ENCODE peak calls at places on chromosomes 1 and 21, in nine cellular contexts. D, Y, A, F, O, G, H, B and K are unnamed samples.

GRCh38 chr1:116375165-116375883 is 2.3 kb downstream of the ATP1A1 start:
- DNase-seq in Y (no peak), B (no peak), H (peak), F (no peak), O (no peak), G (no peak), A (no peak), D (no peak), K (no peak)

GRCh38 chr1:231410041-231410591 is 12.0 kb downstream of the EGLN1 start:
- DNase-seq in G (no peak), A (no peak), D (no peak), O (no peak), Y (no peak), H (peak), F (peak), B (no peak), K (no peak)

GRCh38 chr1:171740987-171741871 is 636 bp downstream of the VAMP4 start:
- DNase-seq in G (no peak), O (peak), F (peak), H (peak), D (peak), A (peak), B (peak), Y (peak), K (peak)

GRCh38 chr1:22751124-22751531 is 40.5 kb downstream of the EPHB2 start:
- DNase-seq in G (no peak), B (no peak), Y (peak), D (no peak), H (no peak), O (peak), A (no peak), F (no peak), K (no peak)

GRCh38 chr1:21843208-21843607 is 31.1 kb downstream of the LDLRAD2 start:
- DNase-seq in A (no peak), Y (no peak), H (no peak), O (no peak), G (no peak), B (no peak), D (no peak), F (no peak), K (no peak)

GRCh38 chr21:25708467-25709065 is 26.1 kb downstream of the ATP5PF start:
- DNase-seq in A (peak), F (peak), D (peak), G (no peak), O (peak), Y (peak), B (peak), H (peak), K (no peak)

GRCh38 chr1:178724386-178724733 is 684 bp upstream of the RALGPS2 start:
- DNase-seq in A (no peak), B (no peak), F (no peak), D (peak), Y (no peak), H (no peak), G (no peak), O (no peak), K (no peak)

GRCh38 chr1:156923565-156924477 is 3.4 kb downstream of the LRRC71 start:
- DNase-seq in G (no peak), B (no peak), F (no peak), O (no peak), D (no peak), A (no peak), Y (peak), H (no peak), K (no peak)

GRCh38 chr1:89273324-89273778 is 691 bp upstream of the GBP5 start:
- DNase-seq in H (no peak), G (no peak), Y (no peak), D (no peak), F (no peak), A (no peak), O (no peak), B (no peak), K (no peak)

GRCh38 chr1:83034846-83035245 is 964.1 kb downstream of the TTLL7 start:
- DNase-seq in F (no peak), Y (no peak), O (no peak), H (peak), G (no peak), B (no peak), A (no peak), D (no peak), K (no peak)

GRCh38 chr1:94011709-94012590 is 102.7 kb upstream of the GCLM start:
- DNase-seq in B (no peak), O (no peak), Y (no peak), H (no peak), F (no peak), D (no peak), A (no peak), G (no peak), K (no peak)

GRCh38 chr21:45891388-45892155 is 90.0 kb upstream of the COL6A1 start:
- DNase-seq in A (no peak), H (no peak), B (no peak), Y (no peak), D (no peak), F (no peak), O (no peak), G (no peak), K (no peak)
- H3K4me3 ChIP-seq in A (no peak), H (no peak), B (no peak), Y (no peak), D (no peak), F (no peak), O (no peak), G (no peak), K (no peak)

GRCh38 chr1:17119744-17120482 is 662 bp upstream of the PADI2 start:
- DNase-seq in F (no peak), Y (no peak), B (no peak), H (no peak), D (peak), G (no peak), A (no peak), O (no peak), K (no peak)
- TF ChIP-seq CTCF in F (no peak), Y (no peak), B (no peak), H (no peak), D (peak), G (no peak), A (no peak), O (no peak), K (no peak)

GRCh38 chr1:228085287-228085926 is 2.9 kb downstream of the ARF1 start:
- DNase-seq in O (no peak), B (no peak), D (peak), Y (peak), H (peak), F (peak), G (no peak), A (no peak), K (no peak)

GRCh38 chr1:228084325-228084724 is 1.8 kb downstream of the ARF1 start:
- DNase-seq in D (peak), F (peak), A (no peak), Y (no peak), H (peak), B (no peak), G (no peak), O (no peak), K (no peak)

GRCh38 chr1:228082975-228083870 is 715 bp downstream of the ARF1 start:
- DNase-seq in O (peak), Y (peak), F (no peak), H (no peak), D (peak), A (peak), B (no peak), G (no peak), K (no peak)

GRCh38 chr1:228083871-228084278 is 1.4 kb downstream of the ARF1 start:
- DNase-seq in G (no peak), D (peak), A (no peak), F (peak), B (no peak), Y (no peak), O (peak), H (no peak), K (no peak)

DNA sequence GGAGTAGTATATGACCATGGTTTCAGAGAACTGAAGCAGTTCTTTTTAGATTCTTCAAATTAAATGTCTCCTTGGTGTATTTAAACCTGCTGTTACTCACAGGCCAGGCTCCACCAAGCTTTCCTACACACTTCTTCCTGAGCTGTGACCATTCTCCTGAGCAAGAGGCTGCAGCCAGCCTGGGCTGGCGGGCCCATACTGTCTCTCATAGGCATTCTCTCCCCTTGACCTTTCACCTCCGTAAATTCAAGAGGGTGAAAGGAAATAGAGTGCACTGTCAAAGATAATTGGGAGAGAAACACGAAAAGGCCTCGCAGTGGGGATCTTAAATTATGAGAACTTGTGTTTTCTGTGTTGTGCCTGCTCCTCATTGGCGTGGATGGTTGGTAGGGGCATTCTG is 2.3 kb downstream of the ARF1 start:
- DNase-seq in H (no peak), O (no peak), F (no peak), Y (peak), G (no peak), D (no peak), B (no peak), A (no peak), K (no peak)
- H3K4me3 ChIP-seq in H (peak), O (no peak), F (peak), Y (peak), G (peak), D (peak), B (peak), A (peak), K (peak)

GRCh38 chr1:14826172-14826636 is 227.7 kb downstream of the KAZN start:
- DNase-seq in A (no peak), Y (no peak), H (peak), O (no peak), F (peak), B (no peak), D (no peak), G (no peak), K (no peak)
- TF ChIP-seq CTCF in A (no peak), Y (no peak), H (no peak), O (no peak), F (no peak), B (no peak), D (no peak), G (no peak), K (no peak)

DNA sequence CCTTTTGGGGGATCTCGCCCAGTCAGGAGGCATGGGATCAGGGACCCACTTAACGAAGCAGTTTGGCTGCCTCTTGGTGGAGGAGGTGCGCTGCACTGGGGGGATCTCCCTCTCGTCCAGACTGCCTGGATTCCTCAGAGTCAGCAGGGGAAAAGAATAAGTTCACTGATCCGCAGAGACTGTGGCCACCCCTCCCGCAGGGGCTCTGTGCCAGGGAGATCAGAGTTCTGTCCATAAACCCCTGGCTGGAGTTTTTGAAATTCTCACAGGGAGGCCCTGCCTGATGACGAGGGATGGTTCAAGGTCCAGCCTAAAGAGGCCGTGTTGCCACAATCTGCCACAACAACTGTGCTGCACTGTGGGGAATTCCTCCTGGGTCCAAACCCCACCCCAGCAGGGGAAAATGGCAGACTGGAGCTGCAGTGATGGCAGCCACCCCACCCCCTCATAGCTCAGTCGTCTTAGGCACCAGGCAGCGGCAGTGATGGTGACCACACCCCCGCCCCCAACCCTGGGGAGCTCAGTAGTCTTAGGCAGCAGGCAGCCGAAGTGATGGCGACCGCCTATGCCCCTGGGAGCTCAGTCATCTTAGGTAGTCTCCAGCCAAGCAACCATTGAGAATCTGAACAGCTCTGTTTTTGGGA is 273.8 kb upstream of the USP25 start:
- DNase-seq in O (no peak), F (no peak), G (no peak), Y (no peak), D (no peak), H (no peak), B (no peak), A (no peak), K (no peak)
- H3K4me3 ChIP-seq in O (no peak), F (no peak), G (no peak), Y (no peak), D (no peak), H (no peak), B (no peak), A (no peak), K (no peak)

DNA sequence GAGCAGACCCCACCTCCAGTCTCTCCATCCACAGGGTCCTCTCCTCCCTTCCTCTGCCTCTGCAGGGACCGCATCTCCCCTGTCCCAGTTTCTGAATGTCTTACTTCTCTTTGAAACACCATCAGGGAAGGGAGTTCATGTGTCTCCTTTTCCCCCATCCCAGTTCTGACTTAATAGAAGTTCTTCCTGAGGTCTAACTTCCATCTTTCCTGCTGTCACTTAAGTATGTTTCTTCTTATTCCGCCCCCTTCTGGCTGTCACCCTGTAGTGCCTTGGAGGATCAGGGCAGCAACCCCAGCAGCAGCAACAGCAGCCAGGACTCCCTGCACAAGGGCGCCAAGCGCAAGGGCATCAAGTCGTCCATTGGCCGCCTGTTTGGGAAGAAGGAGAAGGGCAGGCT is 29.3 kb downstream of the MYOG start:
- DNase-seq in D (no peak), B (no peak), O (no peak), A (no peak), H (no peak), F (no peak), G (no peak), Y (no peak), K (no peak)
- TF ChIP-seq CTCF in D (peak), B (no peak), O (no peak), A (no peak), H (peak), F (peak), G (no peak), Y (no peak), K (peak)

GRCh38 chr1:1200876-1201810 is 5.2 kb downstream of the TNFRSF18 start:
- DNase-seq in D (peak), H (peak), A (peak), O (peak), F (peak), G (no peak), B (peak), Y (peak), K (no peak)
- H3K4me3 ChIP-seq in D (no peak), H (no peak), A (peak), O (no peak), F (no peak), G (peak), B (peak), Y (peak), K (no peak)

GRCh38 chr1:234168061-234168724 is 205.1 kb upstream of the COA6 start:
- DNase-seq in Y (no peak), F (no peak), H (no peak), D (no peak), G (no peak), B (no peak), A (no peak), O (no peak), K (no peak)

GRCh38 chr1:234164098-234164709 is 209.1 kb upstream of the COA6 start:
- DNase-seq in O (no peak), A (no peak), D (no peak), F (no peak), B (no peak), Y (no peak), H (no peak), G (no peak), K (no peak)

GRCh38 chr1:234163267-234163919 is 209.9 kb upstream of the COA6 start:
- DNase-seq in O (peak), H (no peak), D (no peak), B (no peak), F (no peak), Y (no peak), A (no peak), G (no peak), K (no peak)

DNA sequence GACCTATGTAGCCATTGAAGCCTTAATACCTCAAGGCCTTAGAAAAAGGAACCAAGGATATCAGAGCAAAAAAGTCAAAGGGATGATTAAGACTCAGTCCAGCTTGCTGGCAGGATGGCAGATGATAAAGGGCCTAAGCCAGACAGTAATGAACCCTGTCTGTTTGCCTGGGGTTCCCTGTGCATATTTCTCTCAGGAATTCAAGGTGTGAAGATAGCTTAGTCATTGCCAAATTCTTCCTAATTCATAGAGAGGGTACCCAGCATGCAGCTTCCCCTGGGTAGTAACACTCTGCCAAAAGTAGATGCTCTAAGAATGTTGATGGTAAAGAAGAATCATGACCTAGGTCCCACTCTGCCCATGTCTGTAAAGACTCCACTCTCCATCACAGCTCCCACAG is 210.6 kb upstream of the COA6 start:
- DNase-seq in D (no peak), A (no peak), O (no peak), Y (no peak), H (no peak), B (no peak), G (no peak), F (no peak), K (no peak)
- TF ChIP-seq CTCF in D (no peak), A (no peak), O (no peak), Y (no peak), H (no peak), B (no peak), G (no peak), F (no peak), K (no peak)